ENCODE peak calls at places on chromosomes 7 and 10, in eight cellular contexts. X, T, S, W, A, D, J and I are unnamed samples.

GRCh38 chr7:92833766-92834605 is 2.4 kb downstream of the CDK6 start:
- DNase-seq in X (peak; percentile 86), T (peak; percentile 72), S (peak; percentile 87), W (peak; percentile 31), A (peak; percentile 88), D (peak; percentile 91), J (peak; percentile 90), I (peak; percentile 89)

GRCh38 chr7:152495867-152496266 is 60.1 kb upstream of the KMT2C start:
- DNase-seq in X (no peak), T (no peak), S (no peak), W (no peak), A (no peak), D (no peak), J (no peak), I (no peak)

GRCh38 chr7:87028636-87029035 is 30.8 kb downstream of the ELAPOR2 start:
- DNase-seq in X (no peak), T (no peak), S (no peak), W (no peak), A (no peak), D (no peak), J (no peak), I (no peak)

GRCh38 chr10:70271996-70272924 is 11.5 kb downstream of the NPFFR1 start:
- DNase-seq in X (no peak), T (peak; percentile 64), S (no peak), W (no peak), A (no peak), D (peak; percentile 72), J (no peak), I (peak; percentile 58)

GRCh38 chr10:14205246-14205645 is 125.5 kb downstream of the FRMD4A start:
- DNase-seq in X (no peak), T (no peak), S (no peak), W (no peak), A (no peak), D (no peak), J (no peak), I (no peak)

GRCh38 chr7:158019726-158020705 is 567.6 kb downstream of the PTPRN2 start:
- DNase-seq in X (no peak), T (no peak), S (peak; percentile 27), W (no peak), A (peak; percentile 32), D (peak; percentile 51), J (no peak), I (peak; percentile 40)

GRCh38 chr7:17301491-17302101 is 3.1 kb downstream of the AHR start:
- DNase-seq in X (peak; percentile 68), T (peak; percentile 91), S (no peak), W (no peak), A (peak; percentile 63), D (no peak), J (no peak), I (peak; percentile 31)

GRCh38 chr7:140200102-140200989 is 23.6 kb upstream of the KDM7A start:
- DNase-seq in X (no peak), T (peak; percentile 62), S (peak; percentile 71), W (no peak), A (peak; percentile 83), D (peak; percentile 84), J (no peak), I (no peak)

GRCh38 chr7:69735582-69735981 is 137.3 kb downstream of the AUTS2 start:
- DNase-seq in X (no peak), T (no peak), S (no peak), W (no peak), A (no peak), D (no peak), J (no peak), I (no peak)

GRCh38 chr10:99232357-99232999 is 3.2 kb downstream of the HPSE2 start:
- DNase-seq in X (no peak), T (no peak), S (no peak), W (peak; percentile 49), A (no peak), D (peak; percentile 78), J (no peak), I (no peak)

GRCh38 chr10:34551295-34551694 is 263.8 kb downstream of the PARD3 start:
- DNase-seq in X (no peak), T (no peak), S (no peak), W (no peak), A (no peak), D (no peak), J (no peak), I (no peak)

GRCh38 chr10:122233857-122234348 is 37.2 kb upstream of the BTBD16 start:
- DNase-seq in X (peak; percentile 41), T (no peak), S (no peak), W (no peak), A (no peak), D (no peak), J (no peak), I (no peak)

GRCh38 chr10:122234416-122234815 is 36.7 kb upstream of the BTBD16 start:
- DNase-seq in X (no peak), T (no peak), S (no peak), W (no peak), A (no peak), D (no peak), J (no peak), I (no peak)

GRCh38 chr10:122230222-122230621 is 40.9 kb upstream of the BTBD16 start:
- DNase-seq in X (no peak), T (no peak), S (no peak), W (no peak), A (no peak), D (no peak), J (no peak), I (no peak)

GRCh38 chr10:122229678-122230077 is 41.4 kb upstream of the BTBD16 start:
- DNase-seq in X (no peak), T (no peak), S (no peak), W (no peak), A (no peak), D (no peak), J (no peak), I (no peak)

GRCh38 chr10:122232781-122233180 is 38.3 kb upstream of the BTBD16 start:
- DNase-seq in X (no peak), T (no peak), S (no peak), W (no peak), A (no peak), D (no peak), J (no peak), I (no peak)
- H3K36me3 ChIP-seq in X (peaks cover 3% of the 10 kb centered on the region), T (no peaks in the 10 kb centered on the region), S (peaks cover 7% of the 10 kb centered on the region), W (peaks cover 26% of the 10 kb centered on the region), A (peaks cover 44% of the 10 kb centered on the region), D (peaks cover 86% of the 10 kb centered on the region), J (no peaks in the 10 kb centered on the region), I (no peaks in the 10 kb centered on the region)

DNA sequence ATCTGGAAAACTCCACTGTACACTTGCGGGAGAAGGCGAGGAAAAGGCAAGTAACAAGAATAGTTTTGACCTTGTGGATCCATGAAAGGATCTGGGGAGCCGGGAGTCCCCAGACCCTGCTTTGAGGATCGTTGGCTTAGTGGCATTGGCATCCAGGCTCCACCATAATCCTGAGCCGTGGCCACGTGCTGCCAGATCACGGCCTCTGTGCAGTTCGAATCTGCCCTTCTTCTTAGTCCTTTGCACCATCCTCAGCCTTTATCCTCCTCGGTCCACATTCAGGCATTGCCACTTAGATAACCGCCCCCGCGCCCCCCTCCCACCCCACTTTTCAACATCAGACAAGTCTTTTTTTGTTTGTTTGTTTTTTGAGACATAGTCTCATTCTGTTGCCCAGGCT is 201.4 kb downstream of the CUX1 start:
- DNase-seq in X (no peak), T (no peak), S (no peak), W (no peak), A (no peak), D (no peak), J (no peak), I (no peak)
- H3K36me3 ChIP-seq in X (no peaks in the 10 kb centered on the region), T (no peaks in the 10 kb centered on the region), S (peaks cover 5% of the 10 kb centered on the region), W (peaks cover 3% of the 10 kb centered on the region), A (no peaks in the 10 kb centered on the region), D (peaks cover 6% of the 10 kb centered on the region), J (no peaks in the 10 kb centered on the region), I (no peaks in the 10 kb centered on the region)

GRCh38 chr7:12951397-12951801 is 264.0 kb downstream of the ARL4A start:
- DNase-seq in X (no peak), T (no peak), S (no peak), W (no peak), A (no peak), D (no peak), J (no peak), I (no peak)
- H3K36me3 ChIP-seq in X (no peaks in the 10 kb centered on the region), T (no peaks in the 10 kb centered on the region), S (no peaks in the 10 kb centered on the region), W (no peaks in the 10 kb centered on the region), A (no peaks in the 10 kb centered on the region), D (no peaks in the 10 kb centered on the region), J (no peaks in the 10 kb centered on the region), I (no peaks in the 10 kb centered on the region)

GRCh38 chr7:43668035-43668434 is 61.3 kb downstream of the COA1 start:
- DNase-seq in X (no peak), T (no peak), S (no peak), W (no peak), A (no peak), D (no peak), J (no peak), I (no peak)
- H3K36me3 ChIP-seq in X (no peaks in the 10 kb centered on the region), T (no peaks in the 10 kb centered on the region), S (no peaks in the 10 kb centered on the region), W (peaks cover under 1% of the 10 kb centered on the region), A (no peaks in the 10 kb centered on the region), D (peaks cover 1% of the 10 kb centered on the region), J (no peaks in the 10 kb centered on the region), I (no peaks in the 10 kb centered on the region)